ENCODE peak calls at places on chromosomes 16 and 17, in seven cellular contexts. W, F, K, E, G, I and C are unnamed samples. For H3K4me1, the result is how much of the 10 kb centered on the place peaks cover.

GRCh38 chr17:45771473-45771959 is 12.6 kb upstream of the CRHR1 start:
- DNase-seq in W (no peak), F (no peak), K (no peak), E (no peak), G (no peak), I (no peak), C (no peak)

GRCh38 chr16:87831421-87832136 is 37.7 kb downstream of the SLC7A5 start:
- DNase-seq in W (no peak), F (no peak), K (no peak), E (no peak), G (no peak), I (peak), C (no peak)

GRCh38 chr16:30628628-30629342 is 18.6 kb upstream of the ZNF689 start:
- DNase-seq in W (peak), F (peak), K (peak), E (peak), G (peak), I (peak), C (peak)

GRCh38 chr17:75617675-75618074 is 15.6 kb upstream of the SMIM5 start:
- DNase-seq in W (no peak), F (no peak), K (no peak), E (no peak), G (peak), I (no peak), C (no peak)

GRCh38 chr16:89476379-89476778 is 14.0 kb downstream of the ANKRD11 start:
- DNase-seq in W (no peak), F (no peak), K (no peak), E (no peak), G (no peak), I (peak), C (no peak)

GRCh38 chr17:68515238-68515637 is 3.0 kb downstream of the PRKAR1A start:
- DNase-seq in W (no peak), F (no peak), K (no peak), E (no peak), G (no peak), I (no peak), C (no peak)

GRCh38 chr17:28230011-28230410 is 89.0 kb upstream of the TMEM97 start:
- DNase-seq in W (no peak), F (no peak), K (no peak), E (no peak), G (no peak), I (no peak), C (no peak)

GRCh38 chr17:77892031-77892430 is 66.5 kb upstream of the TNRC6C start:
- DNase-seq in W (no peak), F (no peak), K (no peak), E (peak), G (peak), I (no peak), C (no peak)

DNA sequence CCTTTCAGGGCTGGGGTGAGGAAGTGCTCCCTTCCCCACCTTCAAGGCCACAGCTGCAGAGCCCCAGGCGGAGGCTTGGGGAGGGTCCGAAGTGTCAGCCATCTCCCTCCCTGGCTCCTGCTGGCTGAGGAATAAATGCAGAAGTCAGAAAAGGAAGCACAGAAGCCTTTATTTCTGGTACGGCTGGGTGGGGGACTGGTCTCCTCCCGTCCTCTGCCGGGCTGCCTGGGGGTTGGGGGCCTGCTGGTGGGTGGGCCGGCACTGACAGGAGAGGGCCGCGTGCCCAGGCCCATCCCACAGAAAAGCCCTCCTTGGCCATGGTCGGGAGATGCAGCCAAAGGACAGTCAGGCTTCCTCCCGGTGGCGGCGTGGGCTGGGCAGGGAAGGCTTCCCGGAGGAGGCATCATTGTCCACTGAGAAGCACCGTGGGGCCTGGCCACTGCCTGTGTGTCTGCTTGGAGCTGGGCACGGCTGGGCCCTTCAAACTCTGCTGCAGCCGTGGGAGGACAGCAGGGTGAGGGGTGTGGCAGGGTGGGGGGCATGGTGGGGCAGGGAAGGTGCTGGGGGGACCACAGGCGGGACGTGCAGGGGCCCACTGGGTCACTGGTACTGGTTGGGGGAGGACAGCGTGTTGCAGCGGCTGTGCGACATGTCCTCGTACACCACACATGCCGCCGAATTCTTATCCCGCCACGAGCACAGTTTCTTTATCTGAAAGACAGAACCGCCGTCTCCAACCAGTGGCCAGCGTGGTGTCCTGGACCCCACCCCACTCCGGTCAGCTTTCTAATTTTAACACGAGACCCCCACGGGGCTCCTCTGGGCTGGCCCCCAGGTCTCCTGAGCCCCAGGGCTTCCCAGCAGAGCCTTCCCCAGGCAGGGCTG is 2.4 kb downstream of the CD7 start:
- DNase-seq in W (no peak), F (no peak), K (no peak), E (no peak), G (no peak), I (no peak), C (no peak)
- H3K4me1 ChIP-seq in W (under half), F (under half), K (under half), E (under half), G (under half), I (under half), C (under half)

DNA sequence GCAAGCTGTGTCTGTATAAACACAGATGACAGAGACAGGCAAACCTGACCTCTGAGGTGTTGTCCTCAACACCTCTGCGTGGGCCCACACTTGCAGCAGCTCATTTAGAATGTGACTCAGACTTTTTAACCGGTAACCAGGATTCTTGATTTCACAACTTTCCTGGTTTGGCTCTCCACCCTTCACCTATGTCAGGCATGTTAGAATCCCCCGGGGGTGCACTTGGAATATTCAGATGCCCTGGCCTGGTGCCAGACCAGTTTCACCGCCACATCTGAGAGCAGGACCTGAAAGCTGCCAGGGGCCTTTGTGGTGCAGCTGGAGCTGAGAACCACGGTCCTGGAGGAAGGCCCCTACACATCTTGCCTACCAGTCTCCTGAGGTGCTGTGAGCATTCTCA is 4.8 kb downstream of the DHODH start:
- DNase-seq in W (peak), F (peak), K (no peak), E (no peak), G (peak), I (no peak), C (peak)
- H3K4me3 ChIP-seq in W (no peak), F (no peak), K (no peak), E (no peak), G (peak), I (no peak), C (no peak)

DNA sequence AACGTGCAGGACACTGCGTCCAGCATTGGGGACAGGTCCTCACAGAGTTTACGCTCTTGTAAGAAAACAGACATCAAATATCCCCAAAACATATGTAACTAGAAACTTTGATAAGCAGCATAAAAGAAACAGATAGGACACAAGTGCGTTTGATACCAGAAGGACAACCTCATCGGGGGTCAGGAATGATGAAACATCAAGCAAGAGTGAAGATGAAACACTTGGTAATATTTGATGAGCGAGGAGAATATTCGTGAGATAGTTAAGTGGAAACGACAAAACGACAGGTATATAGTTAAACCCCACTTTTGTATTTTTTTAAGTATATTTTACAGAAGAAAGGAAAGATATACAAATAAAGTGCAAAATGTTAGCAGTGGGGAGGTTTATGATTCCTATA is 55.9 kb downstream of the NXN start:
- DNase-seq in W (no peak), F (no peak), K (no peak), E (no peak), G (no peak), I (no peak), C (no peak)
- H3K4me1 ChIP-seq in W (under half), F (under half), K (under half), E (under half), G (under half), I (under half), C (under half)

GRCh38 chr16:58125781-58126335 is 3.3 kb downstream of the CFAP20 start:
- DNase-seq in W (no peak), F (no peak), K (no peak), E (no peak), G (no peak), I (no peak), C (no peak)
- H3K4me3 ChIP-seq in W (no peak), F (no peak), K (no peak), E (no peak), G (no peak), I (no peak), C (no peak)

DNA sequence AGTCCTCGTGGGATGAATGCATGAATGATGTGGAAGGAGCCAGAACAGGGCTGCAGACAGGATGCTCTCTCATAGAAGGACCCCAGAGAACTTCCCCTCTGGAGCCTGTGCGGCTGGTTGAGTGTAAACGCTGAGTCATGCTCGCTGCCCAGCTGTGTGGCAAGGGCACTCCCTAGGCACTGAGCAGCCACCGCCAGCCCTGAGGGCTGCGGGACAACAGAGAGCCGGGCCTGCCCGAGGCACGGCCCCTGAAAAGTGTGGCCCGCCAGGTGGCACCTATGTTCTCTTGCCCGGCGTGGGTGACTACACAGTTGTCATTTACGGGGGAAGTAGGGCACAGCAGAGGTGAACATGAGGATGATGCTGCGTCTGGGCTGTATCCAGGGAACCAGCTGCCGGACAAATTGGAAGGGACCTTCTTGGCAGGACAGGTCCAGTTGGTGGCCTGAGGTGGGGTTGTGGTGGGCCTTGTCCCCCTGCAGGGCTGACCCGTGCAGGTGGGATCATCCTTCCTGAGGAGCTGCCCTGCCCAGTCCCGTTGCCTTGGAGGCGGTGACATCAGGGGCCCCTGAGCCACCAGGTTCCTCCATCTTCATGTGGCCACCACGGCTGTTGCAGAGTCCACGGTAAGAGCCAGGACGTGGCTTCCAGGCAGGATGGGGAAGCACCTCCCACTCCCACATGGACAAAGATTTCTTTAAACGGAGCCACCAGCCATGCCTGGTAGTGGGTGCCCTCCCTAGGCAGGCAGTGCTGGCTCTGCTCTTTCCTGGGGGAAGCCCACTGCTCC is 94.8 kb upstream of the CBX4 start:
- DNase-seq in W (no peak), F (peak), K (no peak), E (no peak), G (peak), I (no peak), C (peak)
- H3K4me1 ChIP-seq in W (under half), F (under half), K (under half), E (under half), G (under half), I (under half), C (under half)

GRCh38 chr17:1562178-1562643 is 381 bp downstream of the PITPNA start:
- DNase-seq in W (no peak), F (peak), K (no peak), E (no peak), G (peak), I (peak), C (peak)

GRCh38 chr17:1561420-1562177 is 993 bp downstream of the PITPNA start:
- DNase-seq in W (no peak), F (peak), K (no peak), E (no peak), G (peak), I (peak), C (peak)

GRCh38 chr17:1559743-1560581 is 2.6 kb downstream of the PITPNA start:
- DNase-seq in W (no peak), F (no peak), K (no peak), E (no peak), G (peak), I (peak), C (peak)

GRCh38 chr17:1559047-1559742 is 3.4 kb downstream of the PITPNA start:
- DNase-seq in W (no peak), F (no peak), K (no peak), E (no peak), G (no peak), I (peak), C (no peak)

DNA sequence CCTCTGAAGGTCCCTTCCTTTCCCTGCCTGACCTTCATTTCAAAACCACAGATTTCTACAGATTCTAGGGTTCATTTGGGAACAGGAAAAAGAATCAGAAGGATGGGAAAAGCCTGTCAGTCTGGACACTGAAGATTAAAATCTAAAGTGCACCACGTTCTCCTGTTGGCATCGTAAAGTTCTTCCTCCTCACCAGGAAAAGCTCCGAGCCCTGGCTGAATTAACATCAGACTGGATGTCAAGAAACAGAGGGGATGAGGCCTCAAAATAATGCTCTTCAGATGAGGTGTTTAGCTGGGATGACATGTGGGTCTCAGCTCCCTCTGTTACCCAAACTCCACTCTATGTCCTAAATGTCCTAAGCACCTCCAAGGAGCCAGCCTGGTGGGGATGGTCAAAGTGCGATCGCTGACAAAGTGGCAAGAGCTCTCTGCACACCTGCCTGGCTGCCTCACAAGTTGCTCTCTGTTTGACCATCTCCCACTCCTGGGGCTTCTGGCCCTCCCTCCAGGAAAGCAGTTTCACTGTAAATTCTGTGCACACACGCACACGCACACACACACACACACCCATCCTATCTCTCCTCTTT is 1.9 kb downstream of the PITPNA start:
- DNase-seq in W (no peak), F (no peak), K (no peak), E (no peak), G (no peak), I (peak), C (no peak)
- H3K4me3 ChIP-seq in W (no peak), F (peak), K (no peak), E (no peak), G (no peak), I (no peak), C (peak)

GRCh38 chr16:57744646-57744903 is 9.0 kb downstream of the KATNB1 start:
- DNase-seq in W (no peak), F (no peak), K (no peak), E (no peak), G (no peak), I (no peak), C (no peak)
- H3K4me1 ChIP-seq in W (under half), F (under half), K (under half), E (under half), G (under half), I (under half), C (under half)

DNA sequence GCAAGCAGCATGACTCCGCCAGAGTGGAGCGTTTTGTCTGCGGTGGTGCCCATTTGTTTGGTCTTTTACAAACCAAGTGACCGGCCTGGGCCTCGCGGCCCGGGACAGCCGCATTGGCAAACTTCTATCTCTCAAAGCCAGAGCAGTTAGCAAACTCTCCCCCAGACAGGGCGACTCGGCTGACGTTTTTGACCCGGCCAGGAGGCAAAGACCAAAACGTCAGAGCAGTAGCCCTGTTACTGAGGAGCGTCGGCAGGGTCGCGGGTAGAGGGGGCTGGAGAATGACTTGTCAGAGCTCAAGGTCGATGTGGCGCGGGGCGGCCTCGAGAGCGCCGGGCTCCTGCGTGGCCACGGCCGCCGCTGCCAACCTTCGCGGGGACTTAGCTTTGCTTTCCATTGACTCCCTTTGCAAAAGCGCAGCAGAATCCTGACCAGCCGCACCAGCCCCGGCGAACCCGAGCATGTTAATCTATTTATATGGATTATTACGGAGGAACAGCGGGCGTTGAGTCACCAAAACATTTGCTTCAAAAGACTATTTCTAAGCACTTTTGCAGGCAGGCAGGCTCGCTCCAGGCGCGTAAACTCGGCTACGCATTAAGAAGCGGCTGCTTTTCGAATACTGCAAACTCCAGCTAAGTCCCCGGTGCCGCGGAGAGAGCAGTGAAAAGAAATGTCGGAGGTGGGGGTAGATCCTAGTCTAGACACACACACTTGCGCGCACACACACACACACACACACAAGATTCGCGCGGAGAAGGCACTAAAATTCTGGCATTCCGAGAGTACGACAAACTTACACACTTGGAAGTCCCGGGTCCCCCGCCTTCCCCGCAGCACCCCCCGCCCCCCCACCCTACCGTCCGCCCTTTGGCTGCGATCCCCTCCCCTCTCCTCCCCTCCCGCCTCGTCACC is 600 bp upstream of the SOX9 start:
- DNase-seq in W (no peak), F (peak), K (no peak), E (no peak), G (peak), I (peak), C (peak)
- H3K4me3 ChIP-seq in W (peak), F (peak), K (peak), E (no peak), G (peak), I (no peak), C (peak)

GRCh38 chr16:66923866-66924265 is 1.5 kb downstream of the RRAD start:
- DNase-seq in W (no peak), F (peak), K (no peak), E (no peak), G (no peak), I (no peak), C (no peak)

GRCh38 chr16:66924527-66925321 is 611 bp downstream of the RRAD start:
- DNase-seq in W (peak), F (peak), K (no peak), E (no peak), G (peak), I (peak), C (peak)

GRCh38 chr16:66925322-66925840 is at the start of gene RRAD:
- DNase-seq in W (peak), F (no peak), K (peak), E (no peak), G (peak), I (no peak), C (peak)

GRCh38 chr16:66921758-66922450 is 3.2 kb upstream of the CDH16 start:
- DNase-seq in W (no peak), F (no peak), K (no peak), E (no peak), G (peak), I (no peak), C (peak)

DNA sequence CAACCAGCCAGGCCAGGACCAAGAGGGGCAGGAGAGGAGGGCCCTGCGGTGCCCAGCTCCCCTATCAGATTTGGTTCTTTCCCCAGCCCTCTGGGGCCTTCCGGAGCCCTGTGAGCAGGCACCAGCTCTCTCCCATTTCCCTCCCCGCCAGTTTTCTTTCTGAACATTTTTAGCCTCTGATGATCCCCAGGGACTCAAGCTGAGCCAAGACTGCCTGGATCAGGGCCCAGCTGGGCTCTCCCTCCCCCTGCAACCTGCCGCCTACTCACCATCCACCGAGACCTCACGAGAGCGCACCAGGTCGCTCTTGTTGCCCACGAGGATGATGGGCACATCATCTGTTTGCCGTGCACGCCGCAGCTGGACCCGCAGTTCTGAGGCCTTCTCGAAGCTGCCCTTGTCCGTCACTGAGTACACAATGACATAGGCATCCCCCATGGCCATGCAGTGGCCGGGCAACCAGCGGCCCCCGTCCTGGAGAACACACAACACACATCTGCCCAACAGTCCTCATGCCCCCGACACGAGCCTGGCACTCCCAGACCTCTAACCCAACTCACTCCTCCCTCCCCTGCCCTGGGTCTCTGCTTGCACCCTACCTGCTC is 2.0 kb downstream of the RRAD start:
- DNase-seq in W (peak), F (peak), K (no peak), E (no peak), G (peak), I (no peak), C (peak)
- H3K4me1 ChIP-seq in W (under half), F (half or more), K (half or more), E (under half), G (under half), I (under half), C (under half)